ENCODE peak calls at places on chromosomes 3 and 15, in seven cellular contexts. V is sciatic nerve; O is central memory CD4-positive, alpha-beta T cell; J is stimulated activated effector memory CD8-positive, alpha-beta T cell treated with anti-CD3 and anti-CD28 coated beads, Interleukin-12 subunit alpha, Interleukin-12 subunit beta, amount 100 ng/mL, for 72 hours; F is stimulated activated CD8-positive, alpha-beta memory T cell treated with anti-CD3 and anti-CD28 coated beads, Interleukin-15, amount 100 ng/mL, for 24 hours; M is stimulated activated CD4-positive, alpha-beta T cell treated with anti-CD3 and anti-CD28 coated beads, Interleukin-1b, Interleukin-23, amount 100 ng/mL, for 24 hours; P is body of pancreas. E is an unnamed sample.
A peak's percentile ranks its signal among the peaks of the same experiment; 100 is the strongest.

GRCh38 chr3:123843668-123844067 is 40.5 kb downstream of the MYLK start:
- DNase-seq in V (no peak), O (no peak), J (no peak), F (no peak), M (no peak), P (no peak), E (no peak)

GRCh38 chr3:138455801-138456716 is 21.6 kb downstream of the ESYT3 start:
- DNase-seq in V (no peak), O (no peak), J (no peak), F (no peak), M (no peak), P (no peak), E (peak; percentile 25)

GRCh38 chr15:89361451-89362202 is 27.0 kb upstream of the POLG start:
- DNase-seq in V (peak; percentile 84), O (peak; percentile 50), J (peak; percentile 77), F (peak; percentile 31), M (peak; percentile 28), P (peak; percentile 79), E (peak; percentile 58)

GRCh38 chr3:121477589-121477988 is 68.2 kb downstream of the POLQ start:
- DNase-seq in V (no peak), O (no peak), J (no peak), F (no peak), M (no peak), P (no peak), E (no peak)

GRCh38 chr3:11077466-11077865 is 76.8 kb upstream of the HRH1 start:
- DNase-seq in V (no peak), O (no peak), J (no peak), F (no peak), M (no peak), P (no peak), E (no peak)

GRCh38 chr3:38165722-38166387 is 518 bp downstream of the OXSR1 start:
- DNase-seq in V (peak; percentile 83), O (no peak), J (no peak), F (no peak), M (no peak), P (peak; percentile 63), E (no peak)

GRCh38 chr3:182241777-182242556 is 530.2 kb downstream of the SOX2 start:
- DNase-seq in V (no peak), O (no peak), J (no peak), F (no peak), M (no peak), P (peak; percentile 44), E (no peak)

GRCh38 chr3:126937533-126938432 is 45.1 kb upstream of the PLXNA1 start:
- DNase-seq in V (no peak), O (no peak), J (no peak), F (no peak), M (no peak), P (no peak), E (no peak)

GRCh38 chr3:143951351-143951971 is 20.2 kb upstream of the DIPK2A start:
- DNase-seq in V (no peak), O (peak; percentile 6), J (no peak), F (no peak), M (no peak), P (peak; percentile 8), E (peak; percentile 46)

GRCh38 chr3:141707741-141708203 is 30.3 kb upstream of the RNF7 start:
- DNase-seq in V (no peak), O (no peak), J (no peak), F (no peak), M (no peak), P (no peak), E (no peak)

GRCh38 chr3:193774916-193775285 is 181.9 kb downstream of the OPA1 start:
- DNase-seq in V (no peak), O (no peak), J (no peak), F (no peak), M (no peak), P (no peak), E (no peak)

GRCh38 chr3:48356419-48356818 is 15.6 kb upstream of the FBXW12 start:
- DNase-seq in V (no peak), O (no peak), J (no peak), F (no peak), M (no peak), P (no peak), E (no peak)

GRCh38 chr3:81045976-81046375 is 715.5 kb downstream of the GBE1 start:
- DNase-seq in V (no peak), O (no peak), J (no peak), F (no peak), M (no peak), P (no peak), E (no peak)

GRCh38 chr3:16871915-16872842 is 12.6 kb upstream of the PLCL2 start:
- DNase-seq in V (no peak), O (no peak), J (no peak), F (no peak), M (no peak), P (no peak), E (no peak)

GRCh38 chr3:35680866-35681650 is 41.7 kb downstream of the ARPP21 start:
- DNase-seq in V (no peak), O (no peak), J (no peak), F (no peak), M (no peak), P (no peak), E (no peak)

GRCh38 chr3:169354774-169355501 is 308.6 kb downstream of the MECOM start:
- DNase-seq in V (no peak), O (no peak), J (no peak), F (no peak), M (no peak), P (no peak), E (no peak)

GRCh38 chr3:140441006-140441405 is 236.9 kb upstream of the TRIM42 start:
- DNase-seq in V (no peak), O (no peak), J (no peak), F (no peak), M (no peak), P (peak; percentile 67), E (no peak)

GRCh38 chr3:56595956-56596355 is 39.0 kb downstream of the CCDC66 start:
- DNase-seq in V (no peak), O (no peak), J (no peak), F (no peak), M (no peak), P (no peak), E (no peak)

GRCh38 chr3:107410606-107411005 is 33.4 kb downstream of the CCDC54 start:
- DNase-seq in V (no peak), O (no peak), J (no peak), F (no peak), M (no peak), P (no peak), E (no peak)

GRCh38 chr15:84645496-84645895 is 8.6 kb downstream of the WDR73 start:
- DNase-seq in V (peak; percentile 55), O (no peak), J (no peak), F (no peak), M (no peak), P (no peak), E (no peak)